ENCODE peak calls at places on chromosomes 3 and 15, in five cellular contexts. W, F, H, A and G are unnamed samples.

GRCh38 chr15:62549345-62549970 is 384.4 kb upstream of the C2CD4B start:
- DNase-seq in W (no peak), F (peak; percentile 33), H (no peak), A (peak; percentile 40), G (no peak)

GRCh38 chr3:10602769-10603768 is 97.7 kb upstream of the ATP2B2 start:
- DNase-seq in W (peak; percentile 40), F (no peak), H (no peak), A (no peak), G (peak; percentile 4)

GRCh38 chr3:189260556-189261493 is 89.1 kb downstream of the TPRG1 start:
- DNase-seq in W (no peak), F (no peak), H (no peak), A (no peak), G (no peak)

GRCh38 chr3:122944671-122945151 is 82.9 kb downstream of the SEMA5B start:
- DNase-seq in W (no peak), F (no peak), H (no peak), A (no peak), G (no peak)

GRCh38 chr3:89847955-89848354 is 740.5 kb downstream of the EPHA3 start:
- DNase-seq in W (no peak), F (no peak), H (no peak), A (no peak), G (no peak)

GRCh38 chr3:5041315-5041714 is 62.1 kb downstream of the BHLHE40 start:
- DNase-seq in W (no peak), F (no peak), H (no peak), A (no peak), G (no peak)

GRCh38 chr3:195403841-195404408 is 38.9 kb downstream of the ACAP2 start:
- DNase-seq in W (no peak), F (no peak), H (no peak), A (no peak), G (no peak)

GRCh38 chr3:54133196-54133595 is 10.8 kb downstream of the CACNA2D3 start:
- DNase-seq in W (no peak), F (no peak), H (no peak), A (no peak), G (no peak)

GRCh38 chr3:152921351-152921750 is 86.4 kb downstream of the P2RY1 start:
- DNase-seq in W (no peak), F (no peak), H (no peak), A (no peak), G (no peak)

GRCh38 chr3:45092132-45093031 is 53.8 kb downstream of the CDCP1 start:
- DNase-seq in W (no peak), F (no peak), H (no peak), A (peak; percentile 71), G (peak; percentile 74)

GRCh38 chr3:42055291-42055690 is 35.9 kb upstream of the TRAK1 start:
- DNase-seq in W (no peak), F (no peak), H (no peak), A (no peak), G (no peak)

GRCh38 chr15:36392666-36393266 is 186.7 kb upstream of the CDIN1 start:
- DNase-seq in W (no peak), F (no peak), H (no peak), A (no peak), G (no peak)

GRCh38 chr3:164416491-164417222 is 661.6 kb downstream of the SI start:
- DNase-seq in W (no peak), F (no peak), H (peak; percentile 2), A (no peak), G (no peak)

GRCh38 chr15:45790325-45790943 is 155.6 kb downstream of the SQOR start:
- DNase-seq in W (no peak), F (peak; percentile 45), H (no peak), A (peak; percentile 34), G (peak; percentile 78)

GRCh38 chr15:42511010-42511396 is 15.6 kb downstream of the SNAP23 start:
- DNase-seq in W (no peak), F (no peak), H (no peak), A (no peak), G (no peak)

GRCh38 chr3:9810846-9811245 is 784 bp downstream of the TTLL3 start:
- DNase-seq in W (no peak), F (no peak), H (no peak), A (no peak), G (no peak)

GRCh38 chr3:194134757-194135515 is 1.0 kb upstream of the HES1 start:
- DNase-seq in W (no peak), F (peak; percentile 96), H (peak; percentile 82), A (peak; percentile 93), G (peak; percentile 96)

GRCh38 chr3:155809181-155809580 is 3.1 kb upstream of the C3orf33 start:
- DNase-seq in W (no peak), F (no peak), H (no peak), A (no peak), G (no peak)

GRCh38 chr3:101853465-101853864 is 4.2 kb downstream of the NFKBIZ start:
- DNase-seq in W (no peak), F (no peak), H (no peak), A (no peak), G (no peak)

GRCh38 chr15:67413770-67414429 is 107.0 kb upstream of the C15orf61 start:
- DNase-seq in W (no peak), F (no peak), H (no peak), A (no peak), G (no peak)

GRCh38 chr3:69197922-69198540 is 75.6 kb upstream of the LMOD3 start:
- DNase-seq in W (peak; percentile 35), F (no peak), H (no peak), A (peak; percentile 22), G (peak; percentile 68)

GRCh38 chr3:56881035-56881575 is 79.4 kb upstream of the ARHGEF3 start:
- DNase-seq in W (no peak), F (no peak), H (no peak), A (no peak), G (no peak)

GRCh38 chr3:187613557-187613956 is 56.6 kb downstream of the SST start:
- DNase-seq in W (no peak), F (no peak), H (no peak), A (no peak), G (no peak)

GRCh38 chr15:92164327-92165000 is 229.2 kb upstream of the ST8SIA2 start:
- DNase-seq in W (no peak), F (peak; percentile 31), H (no peak), A (no peak), G (peak; percentile 27)

GRCh38 chr3:128318275-128318920 is 148.3 kb downstream of the DNAJB8 start:
- DNase-seq in W (no peak), F (no peak), H (no peak), A (no peak), G (no peak)

GRCh38 chr3:16182183-16182582 is 7.7 kb downstream of the GALNT15 start:
- DNase-seq in W (no peak), F (no peak), H (no peak), A (no peak), G (no peak)

GRCh38 chr3:147513785-147514184 is 104.6 kb downstream of the ZIC1 start:
- DNase-seq in W (no peak), F (no peak), H (no peak), A (no peak), G (no peak)

GRCh38 chr3:141151439-141151838 is 80.2 kb upstream of the PXYLP1 start:
- DNase-seq in W (no peak), F (no peak), H (no peak), A (no peak), G (no peak)

GRCh38 chr15:37016287-37016686 is 84.1 kb downstream of the MEIS2 start:
- DNase-seq in W (no peak), F (peak; percentile 46), H (peak; percentile 51), A (peak; percentile 14), G (peak; percentile 18)

GRCh38 chr3:64033033-64033432 is 9.7 kb upstream of the PSMD6 start:
- DNase-seq in W (no peak), F (no peak), H (no peak), A (no peak), G (no peak)

GRCh38 chr15:64633332-64633731 is 142.1 kb downstream of the RBPMS2 start:
- DNase-seq in W (no peak), F (no peak), H (no peak), A (no peak), G (no peak)

GRCh38 chr3:171489348-171489747 is 29.1 kb upstream of the TNIK start:
- DNase-seq in W (no peak), F (no peak), H (no peak), A (no peak), G (no peak)

GRCh38 chr15:60916674-60917468 is 312.2 kb downstream of the RORA start:
- DNase-seq in W (peak; percentile 70), F (peak; percentile 92), H (peak; percentile 66), A (peak; percentile 86), G (peak; percentile 82)

GRCh38 chr3:37329465-37329864 is 155.1 kb upstream of the LRRFIP2 start:
- DNase-seq in W (no peak), F (no peak), H (no peak), A (no peak), G (no peak)